ENCODE peak calls at places on chromosomes 11 and 22, in six cellular contexts. D is neuronal stem cell, G is brain microvascular endothelial cell, L is H7, R is PC-3, M is AG10803. S is an unnamed sample.

GRCh38 chr11:102279641-102280170 is 37.6 kb upstream of the BIRC3 start:
- DNase-seq in D (no peak), G (peak), L (peak), R (peak), M (peak), S (peak)

GRCh38 chr11:81963018-81963417 is 770.6 kb downstream of the FAM181B start:
- DNase-seq in D (no peak), G (no peak), L (no peak), R (peak), M (no peak), S (no peak)

GRCh38 chr11:36126703-36127102 is 162.5 kb downstream of the COMMD9 start:
- DNase-seq in D (no peak), G (no peak), L (no peak), R (no peak), M (no peak), S (no peak)

GRCh38 chr11:2095542-2095941 is 43.6 kb downstream of the IGF2 start:
- DNase-seq in D (no peak), G (no peak), L (no peak), R (no peak), M (no peak), S (no peak)

GRCh38 chr11:95833378-95833777 is 43.1 kb downstream of the CEP57 start:
- DNase-seq in D (no peak), G (no peak), L (no peak), R (no peak), M (no peak), S (no peak)

GRCh38 chr11:23556163-23556750 is 696.0 kb upstream of the CCDC179 start:
- DNase-seq in D (no peak), G (no peak), L (no peak), R (no peak), M (no peak), S (no peak)

GRCh38 chr11:122258446-122258994 is 142.5 kb upstream of the BLID start:
- DNase-seq in D (no peak), G (no peak), L (no peak), R (no peak), M (no peak), S (no peak)

GRCh38 chr11:47271961-47272661 is 2.2 kb downstream of the MADD start:
- DNase-seq in D (no peak), G (no peak), L (no peak), R (no peak), M (no peak), S (peak)

GRCh38 chr11:60240661-60241060 is 2.3 kb downstream of the MS4A4E start:
- DNase-seq in D (no peak), G (no peak), L (no peak), R (no peak), M (no peak), S (no peak)

GRCh38 chr22:23838686-23839468 is at the start of gene DERL3:
- DNase-seq in D (peak), G (peak), L (peak), R (peak), M (peak), S (peak)
- H3K4me3 ChIP-seq in D (peak), G (peak), L (peak), R (no peak), M (peak), S (peak)

DNA sequence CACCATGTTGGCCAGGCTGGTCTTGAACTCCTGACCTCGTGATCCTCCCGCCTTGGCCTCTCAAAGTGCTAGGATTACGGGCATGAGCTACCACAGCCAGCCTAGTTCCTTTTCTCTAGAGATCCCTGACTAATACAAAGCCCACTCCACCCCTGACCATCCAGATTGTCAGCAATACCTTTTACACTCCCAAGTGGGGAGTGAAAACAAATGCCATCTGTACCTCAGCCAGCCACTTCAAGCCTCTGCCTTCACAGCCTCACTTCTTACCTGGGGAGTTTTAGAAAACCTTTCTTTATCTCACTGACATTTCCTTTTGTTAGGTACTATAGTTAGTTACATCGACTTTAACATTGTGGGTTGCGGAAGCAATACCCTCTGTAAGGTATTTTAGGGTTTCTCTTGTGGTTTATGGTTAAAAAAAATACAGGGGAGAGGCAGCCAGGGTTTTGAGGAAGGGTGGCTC is 8.8 kb downstream of the TOM1 start:
- DNase-seq in D (no peak), G (no peak), L (no peak), R (no peak), M (no peak), S (peak)
- H3K4me3 ChIP-seq in D (no peak), G (no peak), L (no peak), R (no peak), M (no peak), S (no peak)

DNA sequence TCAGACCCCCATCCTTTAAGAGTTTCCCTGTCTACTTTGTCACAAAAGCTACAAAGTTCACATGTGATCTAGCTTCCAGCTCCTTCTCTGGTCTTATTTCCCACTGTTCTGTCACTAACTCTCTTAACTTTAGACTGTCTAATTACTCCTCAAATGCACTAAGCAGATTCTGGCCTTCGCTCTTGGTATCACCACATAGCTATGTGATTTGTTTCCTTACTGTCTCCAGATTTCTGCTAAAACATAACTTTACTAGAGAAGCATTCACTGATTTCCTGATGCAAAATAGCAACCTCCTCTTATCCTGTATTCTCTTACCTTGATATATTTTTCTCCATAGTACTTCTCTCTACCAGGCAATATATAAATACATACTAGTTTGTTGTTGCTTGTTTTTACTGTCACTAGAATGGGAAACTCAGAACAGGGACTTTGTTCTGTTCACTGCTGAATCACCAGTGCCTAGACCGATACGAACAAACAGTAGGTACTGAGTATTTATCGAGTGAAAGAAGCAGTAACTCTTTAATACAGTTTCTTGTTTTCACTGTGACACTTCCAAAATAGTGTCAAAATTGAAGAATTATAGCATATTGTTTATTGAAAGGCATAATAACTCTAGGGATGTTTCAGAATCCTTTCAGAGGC is 205.6 kb downstream of the DDX10 start:
- DNase-seq in D (no peak), G (peak), L (no peak), R (peak), M (peak), S (no peak)
- H3K4me3 ChIP-seq in D (no peak), G (no peak), L (no peak), R (no peak), M (no peak), S (no peak)

DNA sequence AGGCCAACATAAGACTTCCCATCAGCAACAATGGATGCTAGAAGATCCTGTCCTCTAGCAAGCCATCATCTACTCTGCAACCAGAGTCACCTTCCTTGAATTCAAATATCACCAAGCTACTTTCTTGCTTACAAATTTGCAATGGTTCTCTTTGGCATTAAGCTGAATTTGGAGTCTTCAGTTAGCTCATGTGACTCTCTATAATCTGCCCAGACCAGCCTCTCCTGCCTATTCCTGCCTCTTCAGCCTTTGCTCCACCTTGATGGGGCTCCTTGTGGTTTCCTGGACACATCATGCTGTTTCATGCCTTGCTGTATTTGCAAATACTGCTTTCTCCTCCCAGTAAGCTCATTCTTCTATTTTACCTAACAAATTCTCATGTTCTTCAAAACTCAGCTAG is 82.3 kb downstream of the RASSF10 start:
- DNase-seq in D (no peak), G (no peak), L (no peak), R (peak), M (no peak), S (no peak)
- H3K4me3 ChIP-seq in D (no peak), G (no peak), L (no peak), R (no peak), M (no peak), S (no peak)

GRCh38 chr22:29480262-29480511 is 169 bp downstream of the NEFH start:
- DNase-seq in D (no peak), G (no peak), L (no peak), R (no peak), M (no peak), S (no peak)
- H3K4me3 ChIP-seq in D (peak), G (no peak), L (peak), R (no peak), M (peak), S (no peak)

GRCh38 chr11:9716275-9717039 is 52.6 kb downstream of the SWAP70 start:
- DNase-seq in D (no peak), G (peak), L (no peak), R (peak), M (peak), S (peak)
- H3K4me3 ChIP-seq in D (no peak), G (no peak), L (no peak), R (no peak), M (no peak), S (no peak)

GRCh38 chr11:88335284-88335683 is 2.3 kb downstream of the CTSC start:
- DNase-seq in D (no peak), G (no peak), L (no peak), R (peak), M (no peak), S (no peak)
- H3K4me3 ChIP-seq in D (no peak), G (peak), L (no peak), R (peak), M (peak), S (peak)

S was measured in GM12865.